ENCODE peak calls at places on chromosomes 1 and 21, in ten cellular contexts. Q is putamen; Z is T-helper 2 cell; V is MCF 10A; J is lung microvascular endothelial cell; U is natural killer cell; D is NCI-H1092; G is MV-4-11; L is activated naive CD4-positive, alpha-beta T cell treated with Interleukin-2 at 50 U/mL for 16 hours; B is GF-D8. H is an unnamed sample.

GRCh38 chr1:28897789-28898188 is 16.6 kb upstream of the EPB41 start:
- DNase-seq in Z (no peak), G (no peak), L (no peak), V (no peak), U (no peak), D (no peak), B (no peak), Q (no peak), J (no peak), H (no peak)

GRCh38 chr1:111436726-111437125 is 9.2 kb upstream of the OVGP1 start:
- DNase-seq in D (no peak), J (no peak), B (no peak), U (no peak), Q (no peak), G (no peak), Z (no peak), V (no peak), L (no peak), H (no peak)

GRCh38 chr1:85656256-85656655 is 52.0 kb downstream of the ZNHIT6 start:
- DNase-seq in D (no peak), L (no peak), G (no peak), Z (no peak), U (no peak), B (no peak), J (peak), Q (no peak), V (peak), H (no peak)

GRCh38 chr1:10835423-10836421 is 39.3 kb upstream of the CASZ1 start:
- DNase-seq in Q (no peak), D (peak), J (peak), G (no peak), L (no peak), U (no peak), Z (no peak), B (no peak), V (peak), H (peak)

GRCh38 chr1:109248797-109249629 is at the start of gene CELSR2:
- DNase-seq in V (peak), Z (peak), J (peak), D (peak), Q (peak), G (peak), L (peak), U (peak), B (no peak), H (peak)

GRCh38 chr21:38887062-38887686 is 81.4 kb downstream of the ETS2 start:
- DNase-seq in Z (no peak), D (no peak), U (no peak), Q (no peak), L (no peak), G (no peak), V (no peak), B (no peak), J (no peak), H (no peak)

GRCh38 chr1:33298623-33299277 is 22.1 kb downstream of the A3GALT2 start:
- DNase-seq in D (peak), Z (peak), B (no peak), G (peak), V (peak), U (peak), L (peak), J (peak), Q (no peak), H (peak)

GRCh38 chr1:16218014-16218673 is 5.7 kb upstream of the ARHGEF19 start:
- DNase-seq in Z (no peak), Q (no peak), U (no peak), V (no peak), G (no peak), B (no peak), D (no peak), J (no peak), L (no peak), H (no peak)

GRCh38 chr1:207861442-207862177 is 49.3 kb downstream of the CD34 start:
- DNase-seq in B (peak), Z (peak), L (peak), Q (no peak), G (peak), D (no peak), U (peak), J (no peak), V (no peak), H (no peak)

GRCh38 chr1:14522331-14523241 is 75.9 kb upstream of the KAZN start:
- DNase-seq in J (no peak), L (no peak), B (no peak), Q (peak), D (no peak), U (no peak), V (peak), Z (no peak), G (peak), H (no peak)

GRCh38 chr1:231705860-231706553 is 79.4 kb downstream of the DISC1 start:
- DNase-seq in J (no peak), V (no peak), D (no peak), G (no peak), U (no peak), L (no peak), B (no peak), Z (no peak), Q (no peak), H (no peak)

GRCh38 chr1:171433451-171433850 is 51.9 kb upstream of the PRRC2C start:
- DNase-seq in Z (no peak), Q (no peak), J (peak), U (no peak), L (no peak), G (no peak), B (no peak), D (no peak), V (peak), H (no peak)

GRCh38 chr1:55868026-55868425 is 652.9 kb upstream of the USP24 start:
- DNase-seq in G (no peak), U (no peak), Z (no peak), D (no peak), L (no peak), V (peak), B (no peak), Q (no peak), J (no peak), H (no peak)

GRCh38 chr1:206705187-206705586 is 20.5 kb downstream of the MAPKAPK2 start:
- DNase-seq in J (no peak), Z (no peak), D (peak), U (no peak), G (no peak), V (no peak), B (no peak), Q (no peak), L (no peak), H (peak)

GRCh38 chr1:17251699-17252376 is 2.9 kb downstream of the PADI3 start:
- DNase-seq in Q (no peak), D (no peak), V (peak), G (no peak), B (no peak), J (peak), Z (no peak), U (no peak), L (no peak), H (no peak)

GRCh38 chr1:59043796-59044195 is 253.1 kb upstream of the FGGY start:
- DNase-seq in L (no peak), J (peak), V (peak), B (no peak), Q (no peak), Z (no peak), G (peak), D (no peak), U (no peak), H (no peak)

GRCh38 chr1:236064674-236065508 is at the start of gene NID1:
- DNase-seq in V (no peak), L (peak), B (no peak), U (peak), Z (peak), J (peak), Q (no peak), D (no peak), G (no peak), H (peak)